ENCODE peak calls at places on chromosomes 6 and 20, in four cellular contexts. One of them, this sample, is unnamed. For H3K4me1, the result is how much of the 10 kb centered on the place peaks cover.

GRCh38 chr20:37946946-37947345 is 44.0 kb downstream of the VSTM2L start:
- DNase-seq in HepG2: no peak
- DNase-seq in K562: no peak
- DNase-seq in GM12878: no peak
- DNase-seq in this sample: no peak

GRCh38 chr20:35301426-35301825 is 9.2 kb upstream of the FAM83C start:
- DNase-seq in HepG2: no peak
- DNase-seq in K562: no peak
- DNase-seq in GM12878: no peak
- DNase-seq in this sample: no peak

GRCh38 chr6:157464653-157465535 is 83.9 kb downstream of the ZDHHC14 start:
- DNase-seq in HepG2: no peak
- DNase-seq in K562: no peak
- DNase-seq in GM12878: peak
- DNase-seq in this sample: peak

GRCh38 chr20:15146948-15147347 is 809.5 kb upstream of the FLRT3 start:
- DNase-seq in HepG2: no peak
- DNase-seq in K562: no peak
- DNase-seq in GM12878: no peak
- DNase-seq in this sample: peak

GRCh38 chr20:38049800-38050199 is 16.3 kb downstream of the RPRD1B start:
- DNase-seq in HepG2: peak
- DNase-seq in K562: no peak
- DNase-seq in GM12878: no peak
- DNase-seq in this sample: no peak

GRCh38 chr20:63935447-63935846 is 20.8 kb downstream of the UCKL1 start:
- DNase-seq in HepG2: no peak
- DNase-seq in K562: no peak
- DNase-seq in GM12878: no peak
- DNase-seq in this sample: no peak

GRCh38 chr20:63945921-63946920 is 10.0 kb downstream of the UCKL1 start:
- DNase-seq in HepG2: no peak
- DNase-seq in K562: no peak
- DNase-seq in GM12878: no peak
- DNase-seq in this sample: no peak

GRCh38 chr20:37309941-37310590 is 20.6 kb downstream of the MANBAL start:
- DNase-seq in HepG2: no peak
- DNase-seq in K562: no peak
- DNase-seq in GM12878: no peak
- DNase-seq in this sample: no peak

GRCh38 chr20:645318-646106 is 7.5 kb downstream of the SRXN1 start:
- DNase-seq in HepG2: peak
- DNase-seq in K562: peak
- DNase-seq in GM12878: peak
- DNase-seq in this sample: peak

GRCh38 chr6:44271406-44271723 is 1.1 kb downstream of the TMEM151B start:
- DNase-seq in HepG2: no peak
- DNase-seq in K562: no peak
- DNase-seq in GM12878: no peak
- DNase-seq in this sample: no peak

GRCh38 chr20:63432577-63433061 is 39.8 kb downstream of the KCNQ2 start:
- DNase-seq in HepG2: no peak
- DNase-seq in K562: peak
- DNase-seq in GM12878: no peak
- DNase-seq in this sample: no peak

GRCh38 chr6:20454201-20454824 is 52.6 kb downstream of the E2F3 start:
- DNase-seq in HepG2: no peak
- DNase-seq in K562: no peak
- DNase-seq in GM12878: no peak
- DNase-seq in this sample: no peak

GRCh38 chr20:41654884-41655283 is 36.7 kb upstream of the CHD6 start:
- DNase-seq in HepG2: no peak
- DNase-seq in K562: no peak
- DNase-seq in GM12878: no peak
- DNase-seq in this sample: peak

GRCh38 chr6:106250997-106251396 is 74.6 kb downstream of the ATG5 start:
- DNase-seq in HepG2: no peak
- DNase-seq in K562: no peak
- DNase-seq in GM12878: no peak
- DNase-seq in this sample: peak

GRCh38 chr6:41488392-41489129 is 57.6 kb upstream of the FOXP4 start:
- DNase-seq in HepG2: peak
- DNase-seq in K562: no peak
- DNase-seq in GM12878: peak
- DNase-seq in this sample: peak

GRCh38 chr6:161079566-161080262 is 88.1 kb downstream of the MAP3K4 start:
- DNase-seq in HepG2: no peak
- DNase-seq in K562: no peak
- DNase-seq in GM12878: no peak
- DNase-seq in this sample: no peak

GRCh38 chr20:36744243-36744642 is 1.6 kb downstream of the NDRG3 start:
- DNase-seq in HepG2: no peak
- DNase-seq in K562: no peak
- DNase-seq in GM12878: no peak
- DNase-seq in this sample: no peak

GRCh38 chr6:159972506-159973268 is 3.8 kb downstream of the IGF2R start:
- DNase-seq in HepG2: no peak
- DNase-seq in K562: no peak
- DNase-seq in GM12878: no peak
- DNase-seq in this sample: no peak

GRCh38 chr6:74249658-74250057 is 553.7 kb downstream of the CD109 start:
- DNase-seq in HepG2: no peak
- DNase-seq in K562: no peak
- DNase-seq in GM12878: peak
- DNase-seq in this sample: no peak

GRCh38 chr6:19833947-19834346 is 3.2 kb upstream of the ID4 start:
- DNase-seq in HepG2: peak
- DNase-seq in K562: no peak
- DNase-seq in GM12878: no peak
- DNase-seq in this sample: no peak

GRCh38 chr6:14848019-14848418 is 397.9 kb upstream of the JARID2 start:
- DNase-seq in HepG2: no peak
- DNase-seq in K562: no peak
- DNase-seq in GM12878: no peak
- DNase-seq in this sample: no peak

GRCh38 chr20:53731595-53731994 is 138.0 kb upstream of the ZNF217 start:
- DNase-seq in HepG2: no peak
- DNase-seq in K562: no peak
- DNase-seq in GM12878: no peak
- DNase-seq in this sample: no peak

GRCh38 chr20:430091-430999 is 22.2 kb downstream of the RBCK1 start:
- DNase-seq in HepG2: no peak
- DNase-seq in K562: no peak
- DNase-seq in GM12878: no peak
- DNase-seq in this sample: no peak

GRCh38 chr20:35305682-35306556 is 13.7 kb upstream of the FAM83C start:
- DNase-seq in HepG2: peak
- DNase-seq in K562: peak
- DNase-seq in GM12878: no peak
- DNase-seq in this sample: no peak

GRCh38 chr6:13873288-13874190 is 51.2 kb upstream of the RNF182 start:
- DNase-seq in HepG2: peak
- DNase-seq in K562: peak
- DNase-seq in GM12878: peak
- DNase-seq in this sample: peak

GRCh38 chr6:74753883-74754600 is 451.8 kb downstream of the COL12A1 start:
- DNase-seq in HepG2: no peak
- DNase-seq in K562: no peak
- DNase-seq in GM12878: no peak
- DNase-seq in this sample: no peak

GRCh38 chr20:51412333-51412761 is 130.2 kb downstream of the NFATC2 start:
- DNase-seq in HepG2: no peak
- DNase-seq in K562: no peak
- DNase-seq in GM12878: no peak
- DNase-seq in this sample: no peak

GRCh38 chr20:41116282-41116960 is 20.9 kb upstream of the PLCG1 start:
- DNase-seq in HepG2: no peak
- DNase-seq in K562: peak
- DNase-seq in GM12878: no peak
- DNase-seq in this sample: no peak

GRCh38 chr6:73768630-73769029 is 72.6 kb downstream of the CD109 start:
- DNase-seq in HepG2: no peak
- DNase-seq in K562: no peak
- DNase-seq in GM12878: no peak
- DNase-seq in this sample: no peak

GRCh38 chr20:48909910-48910309 is 11.6 kb upstream of the ARFGEF2 start:
- DNase-seq in HepG2: no peak
- DNase-seq in K562: no peak
- DNase-seq in GM12878: no peak
- DNase-seq in this sample: no peak

GRCh38 chr20:57851025-57851682 is 141.3 kb upstream of the PMEPA1 start:
- DNase-seq in HepG2: no peak
- DNase-seq in K562: no peak
- DNase-seq in GM12878: no peak
- DNase-seq in this sample: no peak

GRCh38 chr20:53999077-53999476 is 71.3 kb downstream of the BCAS1 start:
- DNase-seq in HepG2: no peak
- DNase-seq in K562: no peak
- DNase-seq in GM12878: no peak
- DNase-seq in this sample: no peak

GRCh38 chr6:165662671-165663282 is at the start of gene PDE10A:
- DNase-seq in HepG2: no peak
- DNase-seq in K562: no peak
- DNase-seq in GM12878: no peak
- DNase-seq in this sample: peak

GRCh38 chr6:144647971-144648651 is 363.0 kb downstream of the UTRN start:
- DNase-seq in HepG2: peak
- DNase-seq in K562: no peak
- DNase-seq in GM12878: no peak
- DNase-seq in this sample: no peak

GRCh38 chr20:703010-703409 is 27.4 kb upstream of the SCRT2 start:
- DNase-seq in HepG2: no peak
- DNase-seq in K562: no peak
- DNase-seq in GM12878: no peak
- DNase-seq in this sample: no peak

GRCh38 chr6:111259089-111259831 is 172.0 kb downstream of the SLC16A10 start:
- DNase-seq in HepG2: peak
- DNase-seq in K562: peak
- DNase-seq in GM12878: peak
- DNase-seq in this sample: peak

GRCh38 chr6:111265842-111266241 is 178.5 kb downstream of the SLC16A10 start:
- DNase-seq in HepG2: no peak
- DNase-seq in K562: peak
- DNase-seq in GM12878: no peak
- DNase-seq in this sample: no peak

GRCh38 chr6:111267764-111268333 is 180.5 kb downstream of the SLC16A10 start:
- DNase-seq in HepG2: no peak
- DNase-seq in K562: no peak
- DNase-seq in GM12878: no peak
- DNase-seq in this sample: no peak

GRCh38 chr6:111260570-111261298 is 173.4 kb downstream of the SLC16A10 start:
- DNase-seq in HepG2: no peak
- DNase-seq in K562: peak
- DNase-seq in GM12878: no peak
- DNase-seq in this sample: no peak

DNA sequence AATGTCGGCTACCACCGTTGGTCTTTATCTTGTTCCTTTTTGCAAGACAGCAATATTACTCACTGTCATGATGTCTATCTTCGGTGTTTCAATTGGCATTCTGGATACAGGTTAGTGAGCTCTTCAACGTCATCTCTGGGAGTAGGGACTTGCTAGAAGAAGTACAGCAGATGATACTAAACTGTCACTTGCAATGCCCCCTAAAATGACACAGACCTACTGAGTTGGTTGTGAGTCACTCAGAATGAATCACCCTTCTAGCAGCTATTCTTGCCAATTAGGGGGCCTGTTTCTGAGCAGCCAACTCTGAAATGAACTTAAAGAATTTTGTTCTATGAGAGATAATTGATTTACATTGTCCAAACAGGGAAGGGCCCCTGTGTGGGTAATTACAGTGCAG is 176.5 kb downstream of the SLC16A10 start:
- DNase-seq in HepG2: no peak
- DNase-seq in K562: peak
- DNase-seq in GM12878: no peak
- DNase-seq in this sample: no peak
- H3K4me2 ChIP-seq in HepG2: no peak
- H3K4me2 ChIP-seq in K562: peak
- H3K4me2 ChIP-seq in GM12878: peak
- H3K4me2 ChIP-seq in this sample: no peak

DNA sequence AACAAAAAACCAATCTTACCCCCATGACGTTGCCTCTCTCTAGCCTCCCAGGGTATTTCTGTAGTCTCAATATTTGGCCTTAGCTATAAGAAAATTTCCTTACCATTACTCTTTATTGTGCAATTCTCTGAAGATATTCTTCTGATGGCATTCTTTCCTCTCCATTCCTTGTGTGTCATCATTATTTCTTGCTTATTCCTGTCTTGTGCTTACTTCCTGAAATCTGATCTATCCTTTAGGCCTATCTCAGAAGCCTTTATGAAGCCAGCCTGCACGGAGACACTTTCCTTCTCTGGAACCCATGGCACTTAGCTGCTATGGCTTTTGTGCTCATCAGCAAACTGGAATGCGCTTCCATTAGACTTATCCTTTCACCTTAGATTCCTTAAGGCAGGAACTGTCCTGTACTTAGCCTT is 65.9 kb upstream of the DDR1 start:
- DNase-seq in HepG2: no peak
- DNase-seq in K562: no peak
- DNase-seq in GM12878: no peak
- DNase-seq in this sample: no peak
- H3K4me1 ChIP-seq in HepG2: half or more
- H3K4me1 ChIP-seq in K562: under half
- H3K4me1 ChIP-seq in GM12878: under half
- H3K4me1 ChIP-seq in this sample: under half

GRCh38 chr6:2551705-2552104 is 199.0 kb downstream of the MYLK4 start:
- DNase-seq in HepG2: no peak
- DNase-seq in K562: no peak
- DNase-seq in GM12878: no peak
- DNase-seq in this sample: no peak
- TF ChIP-seq CREB1 in HepG2: no peak
- TF ChIP-seq CREB1 in K562: no peak
- TF ChIP-seq CREB1 in GM12878: no peak
- TF ChIP-seq CREB1 in this sample: no peak

GRCh38 chr6:136067731-136068341 is 182.3 kb downstream of the MTFR2 start:
- DNase-seq in HepG2: no peak
- DNase-seq in K562: no peak
- DNase-seq in GM12878: no peak
- DNase-seq in this sample: peak
- H3K4me2 ChIP-seq in HepG2: no peak
- H3K4me2 ChIP-seq in K562: no peak
- H3K4me2 ChIP-seq in GM12878: no peak
- H3K4me2 ChIP-seq in this sample: peak

DNA sequence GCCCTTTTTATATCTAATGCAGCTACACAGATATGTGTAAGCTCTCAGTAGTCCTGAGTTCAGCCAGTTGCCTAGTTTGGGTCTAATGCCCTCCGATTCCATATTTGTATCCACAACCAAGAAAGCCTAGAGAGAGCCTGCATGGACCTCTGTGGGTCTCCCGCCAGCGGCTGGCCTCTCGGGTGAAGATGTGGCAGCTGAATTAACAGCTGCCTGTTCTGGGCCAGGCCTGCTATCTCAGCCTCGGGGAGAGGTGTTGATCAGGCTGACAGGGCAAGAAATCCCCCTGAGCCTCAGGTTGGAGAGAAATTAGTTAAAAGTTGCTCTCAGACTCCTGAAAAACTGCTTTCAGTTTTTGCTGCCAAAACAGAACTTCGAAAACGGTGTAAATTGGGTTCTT is 19.8 kb downstream of the PTK7 start:
- DNase-seq in HepG2: no peak
- DNase-seq in K562: no peak
- DNase-seq in GM12878: no peak
- DNase-seq in this sample: no peak
- H3K4me1 ChIP-seq in HepG2: half or more
- H3K4me1 ChIP-seq in K562: under half
- H3K4me1 ChIP-seq in GM12878: under half
- H3K4me1 ChIP-seq in this sample: under half

This sample was measured in GM23338.